ENCODE peak calls at places on chromosomes 11 and 22, in five cellular contexts. H is body of pancreas, Q is upper lobe of right lung, V is fibroblast of lung, C is A549. A is an unnamed sample.

GRCh38 chr22:31652911-31653684 is 8.9 kb downstream of the PISD start:
- DNase-seq in H (no peak), Q (no peak), V (no peak), C (no peak), A (no peak)

GRCh38 chr11:12279672-12280108 is 97.7 kb upstream of the PARVA start:
- DNase-seq in H (no peak), Q (no peak), V (no peak), C (no peak), A (no peak)

GRCh38 chr11:12794556-12795230 is 120.5 kb downstream of the TEAD1 start:
- DNase-seq in H (no peak), Q (no peak), V (no peak), C (no peak), A (no peak)

GRCh38 chr11:95149659-95150294 is 60.1 kb downstream of the ENDOD1 start:
- DNase-seq in H (peak; percentile 58), Q (no peak), V (no peak), C (no peak), A (no peak)

GRCh38 chr11:19670030-19670761 is 42.4 kb upstream of the NAV2 start:
- DNase-seq in H (no peak), Q (no peak), V (peak; percentile 48), C (peak; percentile 46), A (peak; percentile 68)

GRCh38 chr11:68141247-68142027 is 20.2 kb upstream of the CHKA start:
- DNase-seq in H (no peak), Q (no peak), V (no peak), C (no peak), A (no peak)

GRCh38 chr11:100793525-100793924 is 106.4 kb downstream of the ARHGAP42 start:
- DNase-seq in H (no peak), Q (no peak), V (no peak), C (no peak), A (no peak)

GRCh38 chr11:131912127-131912526 is 541.7 kb downstream of the NTM start:
- DNase-seq in H (no peak), Q (no peak), V (no peak), C (no peak), A (no peak)

GRCh38 chr22:29580200-29580810 is 608 bp downstream of the NIPSNAP1 start:
- DNase-seq in H (peak; percentile 35), Q (no peak), V (no peak), C (no peak), A (no peak)

GRCh38 chr22:21448627-21449416 is 18.4 kb upstream of the TMEM191C start:
- DNase-seq in H (peak; percentile 4), Q (peak; percentile 44), V (no peak), C (no peak), A (peak; percentile 76)

GRCh38 chr11:75430692-75431532 is 2.1 kb downstream of the KLHL35 start:
- DNase-seq in H (no peak), Q (no peak), V (no peak), C (no peak), A (no peak)

GRCh38 chr11:93849751-93850584 is 450 bp downstream of the VSTM5 start:
- DNase-seq in H (peak; percentile 48), Q (no peak), V (peak; percentile 28), C (peak; percentile 11), A (peak; percentile 16)

GRCh38 chr11:36123353-36124220 is 165.6 kb downstream of the COMMD9 start:
- DNase-seq in H (no peak), Q (no peak), V (peak; percentile 68), C (no peak), A (no peak)

GRCh38 chr11:125257185-125257584 is 92.6 kb downstream of the PKNOX2 start:
- DNase-seq in H (no peak), Q (no peak), V (no peak), C (peak; percentile 2), A (no peak)

GRCh38 chr11:132782102-132782501 is 750.2 kb downstream of the OPCML start:
- DNase-seq in H (no peak), Q (no peak), V (no peak), C (no peak), A (no peak)

GRCh38 chr22:27746918-27747317 is 54.6 kb downstream of the MN1 start:
- DNase-seq in H (no peak), Q (no peak), V (no peak), C (no peak), A (no peak)

GRCh38 chr22:27749597-27750225 is 51.8 kb downstream of the MN1 start:
- DNase-seq in H (no peak), Q (no peak), V (peak; percentile 27), C (no peak), A (peak; percentile 8)

GRCh38 chr22:27748355-27749168 is 53.0 kb downstream of the MN1 start:
- DNase-seq in H (peak; percentile 46), Q (peak; percentile 12), V (peak; percentile 58), C (no peak), A (no peak)

GRCh38 chr22:27745809-27746208 is 55.7 kb downstream of the MN1 start:
- DNase-seq in H (no peak), Q (no peak), V (no peak), C (no peak), A (no peak)

GRCh38 chr22:27747396-27748256 is 53.9 kb downstream of the MN1 start:
- DNase-seq in H (no peak), Q (no peak), V (no peak), C (no peak), A (no peak)
- H3K27ac ChIP-seq in H (no peak overlapping the region), Q (no peak overlapping the region), V (no peak overlapping the region), C (no peak overlapping the region), A (no peak overlapping the region)

DNA sequence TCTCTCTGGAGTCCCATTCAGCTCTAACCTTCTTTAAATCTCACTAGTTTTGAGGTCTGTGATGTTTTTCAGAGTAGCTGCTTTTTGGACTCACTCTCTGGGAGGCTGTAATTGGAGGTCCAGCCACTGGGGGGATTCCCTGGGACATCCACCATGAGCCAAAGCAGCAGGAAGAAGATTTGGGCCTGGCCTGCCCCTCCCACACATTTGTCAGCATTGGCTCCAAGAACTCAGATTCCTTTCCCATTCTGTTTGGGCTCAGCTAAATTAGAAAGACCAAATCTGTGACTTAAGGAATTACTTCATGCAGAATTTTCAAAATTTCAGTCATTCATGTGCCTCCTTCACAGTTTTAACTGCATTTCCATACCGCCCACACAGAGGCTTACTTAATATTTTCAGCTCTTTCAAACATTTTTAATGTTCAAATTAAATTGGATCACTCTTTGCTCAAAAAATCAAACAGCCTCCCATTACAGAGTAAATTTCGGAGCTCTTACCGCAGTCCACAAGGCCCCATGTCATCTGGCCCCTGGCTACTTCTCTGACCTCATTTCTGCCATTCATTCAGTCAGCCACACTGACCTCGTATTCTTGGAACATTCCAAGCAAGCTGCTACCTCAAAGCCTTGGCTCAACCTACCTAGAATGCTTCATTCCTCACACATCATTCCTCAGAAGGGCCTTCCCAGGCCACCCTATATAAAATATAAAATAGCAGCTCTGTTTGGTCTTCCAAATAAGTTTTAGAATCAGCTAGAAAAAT is 54.5 kb upstream of the RRAS2 start:
- DNase-seq in H (peak; percentile 13), Q (no peak), V (peak; percentile 56), C (peak; percentile 20), A (no peak)
- H3K27ac ChIP-seq in H (no peak overlapping the region), Q (no peak overlapping the region), V (peak overlapping the region; percentile 32), C (no peak overlapping the region), A (no peak overlapping the region)

DNA sequence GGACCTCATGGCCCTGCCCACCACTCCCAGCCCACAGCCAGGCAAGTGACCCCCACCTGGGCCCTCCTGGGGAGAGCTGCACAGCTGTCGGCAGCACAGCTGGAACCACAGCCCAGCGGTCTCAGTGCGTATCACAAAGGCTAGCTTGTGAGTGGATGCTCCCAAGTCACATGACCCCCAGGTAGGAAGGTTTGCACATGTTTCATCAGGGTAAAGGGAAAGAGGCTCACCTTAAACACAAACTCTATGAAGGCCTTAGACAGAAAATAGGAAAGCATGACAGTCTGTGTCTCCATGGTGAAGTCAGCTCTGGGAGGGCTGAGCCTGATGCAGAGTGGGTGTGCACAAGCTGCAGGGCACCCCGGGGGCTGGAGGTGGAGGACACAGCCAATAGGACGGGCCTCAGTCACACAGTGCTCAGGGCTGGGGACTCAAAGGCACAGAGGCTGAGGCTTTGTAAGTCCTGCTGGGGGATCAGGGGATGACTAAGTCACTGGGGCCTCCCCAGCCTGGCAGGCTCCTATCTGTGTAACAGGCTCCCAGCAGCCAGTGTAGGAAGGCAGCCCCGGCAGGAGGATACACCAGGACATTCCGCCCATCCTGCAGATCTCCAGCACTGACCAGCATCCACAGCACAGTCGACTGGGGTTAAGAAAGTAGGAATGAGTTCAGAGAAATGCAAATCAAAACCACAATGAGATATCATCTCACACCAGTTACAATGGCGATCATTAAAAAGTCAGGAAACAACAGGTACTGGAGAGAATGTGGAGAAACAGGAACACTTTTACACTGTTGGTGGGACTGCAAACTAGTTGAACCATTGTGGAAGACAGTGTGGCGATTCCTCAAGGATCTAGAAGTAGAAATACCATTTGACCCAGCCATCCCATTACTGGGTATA is 22.0 kb downstream of the CELSR1 start:
- DNase-seq in H (no peak), Q (no peak), V (no peak), C (no peak), A (no peak)
- H3K27ac ChIP-seq in H (no peak overlapping the region), Q (no peak overlapping the region), V (no peak overlapping the region), C (peak overlapping the region; percentile 91), A (no peak overlapping the region)

GRCh38 chr11:134536219-134536618 is 124.2 kb upstream of the B3GAT1 start:
- DNase-seq in H (no peak), Q (peak; percentile 57), V (no peak), C (no peak), A (no peak)

GRCh38 chr11:134537941-134538340 is 125.9 kb upstream of the B3GAT1 start:
- DNase-seq in H (no peak), Q (peak; percentile 36), V (no peak), C (no peak), A (no peak)

GRCh38 chr11:134536677-134537076 is 124.6 kb upstream of the B3GAT1 start:
- DNase-seq in H (no peak), Q (peak; percentile 12), V (no peak), C (no peak), A (no peak)

GRCh38 chr11:134538793-134539192 is 126.8 kb upstream of the B3GAT1 start:
- DNase-seq in H (no peak), Q (peak; percentile 46), V (no peak), C (no peak), A (no peak)

DNA sequence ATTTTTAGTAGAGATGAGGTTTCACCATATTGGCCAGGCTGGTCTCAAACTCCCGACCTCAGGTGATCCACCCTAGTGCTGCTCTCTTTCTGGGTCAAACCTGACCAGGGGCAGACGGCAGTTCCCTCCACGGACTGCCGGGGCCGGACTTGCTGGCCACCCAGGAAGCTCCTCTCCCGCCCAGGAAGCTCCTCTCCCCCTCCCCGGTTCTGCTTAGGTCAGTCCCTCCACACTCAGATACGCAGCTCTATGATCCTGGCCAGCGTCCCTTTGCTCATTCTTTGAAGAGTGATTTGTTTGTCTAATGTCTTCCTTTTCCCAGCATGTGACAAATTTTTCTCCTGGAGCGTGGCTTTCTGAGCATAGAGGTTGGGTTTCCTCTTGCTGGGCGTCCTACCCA is 125.3 kb upstream of the B3GAT1 start:
- DNase-seq in H (no peak), Q (peak; percentile 27), V (no peak), C (no peak), A (peak; percentile 80)
- H3K27ac ChIP-seq in H (no peak overlapping the region), Q (no peak overlapping the region), V (no peak overlapping the region), C (no peak overlapping the region), A (no peak overlapping the region)

DNA sequence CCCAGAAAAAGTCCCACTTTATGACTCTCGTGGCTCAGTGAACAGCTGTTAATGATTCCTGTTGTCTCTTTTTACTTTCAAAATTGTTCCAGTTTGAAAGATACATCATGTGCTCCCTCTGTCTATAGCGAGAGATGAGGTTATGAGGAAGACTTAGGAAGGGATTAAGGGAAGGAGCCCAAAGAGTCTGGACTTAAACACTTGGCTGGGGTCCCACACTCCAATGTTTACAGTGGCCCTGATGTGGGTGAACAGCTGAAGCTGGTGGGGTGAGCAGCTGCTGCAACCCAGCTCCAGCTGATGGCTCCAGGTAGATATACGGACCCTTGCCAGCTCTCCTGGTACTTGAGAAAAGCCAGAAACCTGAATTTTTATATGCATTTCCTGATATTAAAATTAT is 84.5 kb upstream of the PLET1 start:
- DNase-seq in H (no peak), Q (no peak), V (no peak), C (no peak), A (no peak)
- H3K27ac ChIP-seq in H (no peak overlapping the region), Q (no peak overlapping the region), V (no peak overlapping the region), C (no peak overlapping the region), A (no peak overlapping the region)

A was measured in thyroid gland.